ENCODE peak calls at places on chromosome 18, in seven cellular contexts. U, J, L, K, X, T and D are unnamed samples.

GRCh38 chr18:75874401-75875093 is 447.0 kb upstream of the SMIM21 start:
- DNase-seq in U (no peak), J (no peak), L (no peak), K (no peak), X (no peak), T (no peak), D (no peak)

GRCh38 chr18:62634991-62635630 is 80.2 kb upstream of the PHLPP1 start:
- DNase-seq in U (no peak), J (no peak), L (no peak), K (no peak), X (no peak), T (no peak), D (no peak)

GRCh38 chr18:74806700-74807416 is 209.2 kb downstream of the ZNF407 start:
- DNase-seq in U (no peak), J (peak; percentile 66), L (peak; percentile 78), K (no peak), X (no peak), T (no peak), D (peak; percentile 61)

GRCh38 chr18:69528439-69528838 is 127.8 kb downstream of the DOK6 start:
- DNase-seq in U (no peak), J (no peak), L (peak; percentile 4), K (no peak), X (no peak), T (no peak), D (no peak)

GRCh38 chr18:54828290-54828871 is at the start of gene RAB27B:
- DNase-seq in U (peak; percentile 66), J (peak; percentile 45), L (peak; percentile 74), K (peak; percentile 89), X (peak; percentile 70), T (peak; percentile 95), D (peak; percentile 55)

GRCh38 chr18:76354348-76354747 is 140.7 kb downstream of the ZNF516 start:
- DNase-seq in U (no peak), J (peak; percentile 48), L (no peak), K (no peak), X (no peak), T (no peak), D (no peak)

GRCh38 chr18:46706968-46707367 is 49.9 kb downstream of the ST8SIA5 start:
- DNase-seq in U (no peak), J (no peak), L (no peak), K (no peak), X (no peak), T (no peak), D (no peak)

GRCh38 chr18:72409923-72410322 is 134.2 kb downstream of the CBLN2 start:
- DNase-seq in U (no peak), J (no peak), L (no peak), K (no peak), X (no peak), T (no peak), D (no peak)

GRCh38 chr18:46320928-46321855 is 217.0 kb downstream of the HAUS1 start:
- DNase-seq in U (no peak), J (no peak), L (peak; percentile 41), K (no peak), X (no peak), T (no peak), D (no peak)

GRCh38 chr18:46291149-46291548 is 187.0 kb downstream of the HAUS1 start:
- DNase-seq in U (no peak), J (no peak), L (no peak), K (no peak), X (no peak), T (no peak), D (no peak)

GRCh38 chr18:59459352-59460059 is 100.4 kb upstream of the LMAN1 start:
- DNase-seq in U (no peak), J (peak; percentile 55), L (peak; percentile 26), K (no peak), X (peak; percentile 90), T (no peak), D (peak; percentile 33)

GRCh38 chr18:58175122-58175687 is 131.2 kb downstream of the NEDD4L start:
- DNase-seq in U (no peak), J (no peak), L (no peak), K (no peak), X (no peak), T (no peak), D (no peak)

GRCh38 chr18:34611904-34612303 is 98.2 kb upstream of the DTNA start:
- DNase-seq in U (no peak), J (no peak), L (no peak), K (no peak), X (no peak), T (no peak), D (no peak)

GRCh38 chr18:12060182-12060870 is 33.3 kb upstream of the ANKRD62 start:
- DNase-seq in U (no peak), J (no peak), L (no peak), K (no peak), X (no peak), T (no peak), D (no peak)

GRCh38 chr18:35730738-35731370 is 149.3 kb downstream of the GALNT1 start:
- DNase-seq in U (no peak), J (no peak), L (no peak), K (no peak), X (no peak), T (no peak), D (no peak)

GRCh38 chr18:2337552-2338141 is 233.7 kb downstream of the METTL4 start:
- DNase-seq in U (no peak), J (peak; percentile 44), L (no peak), K (peak; percentile 74), X (no peak), T (no peak), D (no peak)

GRCh38 chr18:35745814-35746213 is 164.3 kb downstream of the GALNT1 start:
- DNase-seq in U (no peak), J (no peak), L (no peak), K (no peak), X (no peak), T (no peak), D (no peak)

GRCh38 chr18:3449702-3450357 is at the start of gene TGIF1:
- DNase-seq in U (peak; percentile 16), J (peak; percentile 79), L (no peak), K (peak; percentile 82), X (no peak), T (no peak), D (no peak)

GRCh38 chr18:3219621-3220335 is at the start of gene MYOM1:
- DNase-seq in U (no peak), J (no peak), L (no peak), K (no peak), X (no peak), T (no peak), D (no peak)

GRCh38 chr18:58785171-58785805 is 79.4 kb upstream of the ZNF532 start:
- DNase-seq in U (no peak), J (peak; percentile 75), L (no peak), K (no peak), X (no peak), T (no peak), D (peak; percentile 62)